ENCODE peak calls at places on chromosome 14, in five cellular contexts. E is HFF-Myc, M is activated T-cell treated with anti-CD3 and anti-CD28 coated beads for 48 hours, F is C1 segment of cervical spinal cord, Q is fibroblast of lung. V is an unnamed sample.

GRCh38 chr14:93705513-93706156 is 82.7 kb downstream of the PRIMA1 start:
- DNase-seq in E (no peak), M (no peak), F (no peak), Q (no peak), V (no peak)

GRCh38 chr14:30603402-30603801 is 18.7 kb upstream of the SCFD1 start:
- DNase-seq in E (no peak), M (no peak), F (no peak), Q (no peak), V (no peak)

GRCh38 chr14:36856095-36856878 is 194.6 kb downstream of the PAX9 start:
- DNase-seq in E (no peak), M (no peak), F (no peak), Q (no peak), V (no peak)

GRCh38 chr14:72741836-72742681 is 151.8 kb downstream of the DPF3 start:
- DNase-seq in E (no peak), M (no peak), F (no peak), Q (peak; percentile 18), V (no peak)

GRCh38 chr14:87629788-87630187 is 363.2 kb downstream of the GALC start:
- DNase-seq in E (no peak), M (no peak), F (no peak), Q (no peak), V (no peak)

GRCh38 chr14:36217732-36218131 is 41.2 kb upstream of the PTCSC3 start:
- DNase-seq in E (no peak), M (no peak), F (no peak), Q (peak; percentile 60), V (no peak)

GRCh38 chr14:90556050-90556477 is 159.2 kb downstream of the CALM1 start:
- DNase-seq in E (no peak), M (no peak), F (no peak), Q (no peak), V (peak; percentile 65)

GRCh38 chr14:104087981-104088850 is 2.7 kb downstream of the ASPG start:
- DNase-seq in E (no peak), M (no peak), F (no peak), Q (no peak), V (no peak)

GRCh38 chr14:99544971-99545370 is 59.0 kb downstream of the CCDC85C start:
- DNase-seq in E (no peak), M (no peak), F (no peak), Q (no peak), V (no peak)

GRCh38 chr14:92513204-92513965 is at the start of gene RIN3:
- DNase-seq in E (no peak), M (peak; percentile 43), F (no peak), Q (peak; percentile 68), V (peak; percentile 54)

GRCh38 chr14:104723651-104724406 is at the start of gene ADSS1:
- DNase-seq in E (no peak), M (peak; percentile 51), F (no peak), Q (peak; percentile 32), V (peak; percentile 94)

GRCh38 chr14:31174433-31174832 is 33.2 kb downstream of the HECTD1 start:
- DNase-seq in E (no peak), M (no peak), F (no peak), Q (no peak), V (no peak)

GRCh38 chr14:103697196-103697595 is 18.1 kb downstream of the XRCC3 start:
- DNase-seq in E (no peak), M (no peak), F (no peak), Q (no peak), V (no peak)

GRCh38 chr14:102182190-102182589 is 42.5 kb downstream of the WDR20 start:
- DNase-seq in E (peak; percentile 16), M (no peak), F (no peak), Q (peak; percentile 79), V (no peak)

GRCh38 chr14:24794906-24795305 is 160.9 kb upstream of the GZMB start:
- DNase-seq in E (no peak), M (no peak), F (no peak), Q (no peak), V (no peak)

GRCh38 chr14:70692210-70692609 is 50.5 kb downstream of the TTC9 start:
- DNase-seq in E (no peak), M (no peak), F (no peak), Q (no peak), V (no peak)

GRCh38 chr14:79890527-79890926 is 320.8 kb downstream of the DIO2 start:
- DNase-seq in E (no peak), M (no peak), F (no peak), Q (no peak), V (no peak)

GRCh38 chr14:49768301-49769121 is 558 bp downstream of the KLHDC2 start:
- DNase-seq in E (no peak), M (peak; percentile 68), F (peak; percentile 23), Q (peak; percentile 77), V (peak; percentile 53)